ENCODE peak calls at places on chromosome 21, in ten cellular contexts. One of them, this sample, is unnamed.

GRCh38 chr21:32994305-32994704 is 31.4 kb upstream of the OLIG2 start:
- DNase-seq in CD8-positive, alpha-beta T cell: no peak
- DNase-seq in choroid plexus epithelial cell: peak
- DNase-seq in fibroblast of pulmonary artery: peak
- DNase-seq in gastrocnemius medialis: no peak
- DNase-seq in ovary: no peak
- DNase-seq in Peyer's patch: no peak
- DNase-seq in cardiac muscle cell: no peak
- DNase-seq in HCT116: no peak
- DNase-seq in heart right ventricle: no peak
- DNase-seq in this sample: no peak

GRCh38 chr21:33135925-33136324 is 66.0 kb downstream of the OLIG1 start:
- DNase-seq in Peyer's patch: no peak
- DNase-seq in HCT116: no peak
- DNase-seq in choroid plexus epithelial cell: no peak
- DNase-seq in ovary: no peak
- DNase-seq in fibroblast of pulmonary artery: no peak
- DNase-seq in cardiac muscle cell: no peak
- DNase-seq in heart right ventricle: no peak
- DNase-seq in CD8-positive, alpha-beta T cell: no peak
- DNase-seq in gastrocnemius medialis: no peak
- DNase-seq in this sample: no peak

GRCh38 chr21:44487831-44488230 is 32.5 kb downstream of the LRRC3 start:
- DNase-seq in choroid plexus epithelial cell: peak
- DNase-seq in CD8-positive, alpha-beta T cell: peak
- DNase-seq in heart right ventricle: no peak
- DNase-seq in gastrocnemius medialis: no peak
- DNase-seq in HCT116: peak
- DNase-seq in fibroblast of pulmonary artery: peak
- DNase-seq in cardiac muscle cell: no peak
- DNase-seq in Peyer's patch: no peak
- DNase-seq in ovary: no peak
- DNase-seq in this sample: no peak

GRCh38 chr21:14850394-14850793 is 214.4 kb downstream of the NRIP1 start:
- DNase-seq in gastrocnemius medialis: no peak
- DNase-seq in cardiac muscle cell: no peak
- DNase-seq in CD8-positive, alpha-beta T cell: no peak
- DNase-seq in HCT116: no peak
- DNase-seq in ovary: no peak
- DNase-seq in Peyer's patch: no peak
- DNase-seq in fibroblast of pulmonary artery: peak
- DNase-seq in choroid plexus epithelial cell: peak
- DNase-seq in heart right ventricle: no peak
- DNase-seq in this sample: no peak

GRCh38 chr21:17660449-17660848 is 47.7 kb upstream of the BTG3 start:
- DNase-seq in fibroblast of pulmonary artery: no peak
- DNase-seq in cardiac muscle cell: no peak
- DNase-seq in Peyer's patch: no peak
- DNase-seq in gastrocnemius medialis: no peak
- DNase-seq in choroid plexus epithelial cell: peak
- DNase-seq in HCT116: no peak
- DNase-seq in CD8-positive, alpha-beta T cell: no peak
- DNase-seq in ovary: no peak
- DNase-seq in heart right ventricle: no peak
- DNase-seq in this sample: no peak

GRCh38 chr21:20882462-20883415 is 115.5 kb upstream of the NCAM2 start:
- DNase-seq in gastrocnemius medialis: no peak
- DNase-seq in Peyer's patch: no peak
- DNase-seq in heart right ventricle: no peak
- DNase-seq in CD8-positive, alpha-beta T cell: no peak
- DNase-seq in choroid plexus epithelial cell: peak
- DNase-seq in HCT116: peak
- DNase-seq in ovary: no peak
- DNase-seq in cardiac muscle cell: peak
- DNase-seq in fibroblast of pulmonary artery: peak
- DNase-seq in this sample: no peak

GRCh38 chr21:15826147-15826780 is 96.5 kb downstream of the USP25 start:
- DNase-seq in CD8-positive, alpha-beta T cell: peak
- DNase-seq in ovary: no peak
- DNase-seq in choroid plexus epithelial cell: peak
- DNase-seq in Peyer's patch: no peak
- DNase-seq in heart right ventricle: peak
- DNase-seq in fibroblast of pulmonary artery: peak
- DNase-seq in gastrocnemius medialis: peak
- DNase-seq in HCT116: peak
- DNase-seq in cardiac muscle cell: peak
- DNase-seq in this sample: no peak

GRCh38 chr21:16840549-16840948 is 672.3 kb upstream of the CXADR start:
- DNase-seq in HCT116: no peak
- DNase-seq in heart right ventricle: no peak
- DNase-seq in gastrocnemius medialis: no peak
- DNase-seq in ovary: no peak
- DNase-seq in cardiac muscle cell: no peak
- DNase-seq in fibroblast of pulmonary artery: no peak
- DNase-seq in choroid plexus epithelial cell: no peak
- DNase-seq in Peyer's patch: no peak
- DNase-seq in CD8-positive, alpha-beta T cell: no peak
- DNase-seq in this sample: no peak

GRCh38 chr21:18549214-18549905 is 145.8 kb upstream of the TMPRSS15 start:
- DNase-seq in fibroblast of pulmonary artery: no peak
- DNase-seq in cardiac muscle cell: no peak
- DNase-seq in Peyer's patch: no peak
- DNase-seq in ovary: no peak
- DNase-seq in HCT116: no peak
- DNase-seq in gastrocnemius medialis: no peak
- DNase-seq in heart right ventricle: no peak
- DNase-seq in CD8-positive, alpha-beta T cell: no peak
- DNase-seq in choroid plexus epithelial cell: peak
- DNase-seq in this sample: no peak

GRCh38 chr21:38600106-38600505 is 101.8 kb upstream of the ERG start:
- DNase-seq in heart right ventricle: no peak
- DNase-seq in Peyer's patch: no peak
- DNase-seq in ovary: no peak
- DNase-seq in gastrocnemius medialis: no peak
- DNase-seq in choroid plexus epithelial cell: no peak
- DNase-seq in fibroblast of pulmonary artery: no peak
- DNase-seq in HCT116: no peak
- DNase-seq in CD8-positive, alpha-beta T cell: no peak
- DNase-seq in cardiac muscle cell: no peak
- DNase-seq in this sample: no peak

GRCh38 chr21:25107708-25108107 is 499.6 kb downstream of the MRPL39 start:
- DNase-seq in Peyer's patch: no peak
- DNase-seq in heart right ventricle: no peak
- DNase-seq in ovary: no peak
- DNase-seq in fibroblast of pulmonary artery: peak
- DNase-seq in cardiac muscle cell: no peak
- DNase-seq in choroid plexus epithelial cell: peak
- DNase-seq in CD8-positive, alpha-beta T cell: no peak
- DNase-seq in gastrocnemius medialis: no peak
- DNase-seq in HCT116: no peak
- DNase-seq in this sample: no peak

GRCh38 chr21:38282921-38283320 is 26.1 kb downstream of the KCNJ15 start:
- DNase-seq in fibroblast of pulmonary artery: peak
- DNase-seq in Peyer's patch: no peak
- DNase-seq in choroid plexus epithelial cell: peak
- DNase-seq in ovary: no peak
- DNase-seq in HCT116: no peak
- DNase-seq in cardiac muscle cell: no peak
- DNase-seq in gastrocnemius medialis: no peak
- DNase-seq in CD8-positive, alpha-beta T cell: no peak
- DNase-seq in heart right ventricle: no peak
- DNase-seq in this sample: no peak

GRCh38 chr21:19999369-20000272 is 998.6 kb upstream of the NCAM2 start:
- DNase-seq in cardiac muscle cell: no peak
- DNase-seq in ovary: no peak
- DNase-seq in gastrocnemius medialis: no peak
- DNase-seq in HCT116: no peak
- DNase-seq in CD8-positive, alpha-beta T cell: no peak
- DNase-seq in Peyer's patch: no peak
- DNase-seq in choroid plexus epithelial cell: no peak
- DNase-seq in heart right ventricle: no peak
- DNase-seq in fibroblast of pulmonary artery: no peak
- DNase-seq in this sample: no peak

GRCh38 chr21:44742418-44743153 is 31.2 kb upstream of the TSPEAR start:
- DNase-seq in fibroblast of pulmonary artery: peak
- DNase-seq in choroid plexus epithelial cell: peak
- DNase-seq in cardiac muscle cell: no peak
- DNase-seq in heart right ventricle: no peak
- DNase-seq in Peyer's patch: no peak
- DNase-seq in ovary: no peak
- DNase-seq in gastrocnemius medialis: no peak
- DNase-seq in CD8-positive, alpha-beta T cell: no peak
- DNase-seq in HCT116: no peak
- DNase-seq in this sample: no peak

GRCh38 chr21:44288251-44289110 is 2.8 kb downstream of the AIRE start:
- DNase-seq in HCT116: no peak
- DNase-seq in Peyer's patch: no peak
- DNase-seq in ovary: no peak
- DNase-seq in heart right ventricle: no peak
- DNase-seq in choroid plexus epithelial cell: no peak
- DNase-seq in fibroblast of pulmonary artery: no peak
- DNase-seq in gastrocnemius medialis: no peak
- DNase-seq in cardiac muscle cell: no peak
- DNase-seq in CD8-positive, alpha-beta T cell: no peak
- DNase-seq in this sample: no peak

GRCh38 chr21:29209696-29210095 is 79.3 kb downstream of the MAP3K7CL start:
- DNase-seq in cardiac muscle cell: no peak
- DNase-seq in heart right ventricle: no peak
- DNase-seq in gastrocnemius medialis: no peak
- DNase-seq in ovary: no peak
- DNase-seq in HCT116: no peak
- DNase-seq in Peyer's patch: no peak
- DNase-seq in choroid plexus epithelial cell: no peak
- DNase-seq in fibroblast of pulmonary artery: no peak
- DNase-seq in CD8-positive, alpha-beta T cell: no peak
- DNase-seq in this sample: no peak

GRCh38 chr21:31728952-31729351 is 3.0 kb downstream of the SCAF4 start:
- DNase-seq in gastrocnemius medialis: no peak
- DNase-seq in CD8-positive, alpha-beta T cell: no peak
- DNase-seq in heart right ventricle: no peak
- DNase-seq in fibroblast of pulmonary artery: no peak
- DNase-seq in choroid plexus epithelial cell: no peak
- DNase-seq in cardiac muscle cell: no peak
- DNase-seq in Peyer's patch: no peak
- DNase-seq in ovary: no peak
- DNase-seq in HCT116: no peak
- DNase-seq in this sample: no peak
- H3K4me3 ChIP-seq in gastrocnemius medialis: no peak
- H3K4me3 ChIP-seq in CD8-positive, alpha-beta T cell: no peak
- H3K4me3 ChIP-seq in heart right ventricle: no peak
- H3K4me3 ChIP-seq in fibroblast of pulmonary artery: no peak
- H3K4me3 ChIP-seq in choroid plexus epithelial cell: no peak
- H3K4me3 ChIP-seq in cardiac muscle cell: no peak
- H3K4me3 ChIP-seq in Peyer's patch: no peak
- H3K4me3 ChIP-seq in ovary: no peak
- H3K4me3 ChIP-seq in HCT116: no peak
- H3K4me3 ChIP-seq in this sample: no peak

DNA sequence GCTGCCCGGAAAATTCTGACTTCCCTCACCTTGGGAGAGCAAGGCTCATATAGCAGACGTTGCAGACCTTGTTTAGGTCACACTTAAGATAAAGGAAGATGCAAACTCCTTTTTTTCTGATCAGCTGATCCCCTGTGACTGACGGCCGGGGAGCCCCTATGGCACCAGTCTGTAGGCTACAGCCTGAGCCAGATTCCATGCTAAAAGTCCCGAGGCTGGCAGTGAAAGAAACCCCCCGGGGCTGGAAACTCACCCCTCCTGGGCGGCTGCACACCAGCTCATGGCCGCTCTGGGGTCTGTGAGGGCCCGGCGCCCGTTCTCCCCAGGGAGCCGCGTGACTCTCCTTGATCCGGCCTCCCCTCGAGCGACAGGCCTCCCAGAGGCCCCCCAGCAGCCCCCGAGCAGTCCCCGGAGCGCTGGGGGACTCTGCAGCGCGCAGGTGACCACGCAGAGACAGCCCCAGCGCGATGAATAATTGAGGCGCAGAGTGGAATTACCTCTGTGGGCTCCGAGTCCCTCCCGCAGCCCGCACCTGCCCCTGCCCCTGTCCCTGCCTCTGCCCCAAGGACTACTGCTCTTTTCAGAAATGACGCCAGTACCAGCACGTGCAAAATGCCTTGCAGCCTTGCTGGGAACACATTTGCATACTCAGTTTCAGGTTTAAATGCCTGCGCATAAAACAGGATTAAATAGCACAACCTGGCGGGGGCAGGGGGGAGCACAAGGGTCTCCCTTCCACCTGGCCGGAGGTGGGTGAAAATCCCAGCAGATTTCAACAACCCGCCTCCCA is 62.6 kb upstream of the CLDN14 start:
- DNase-seq in cardiac muscle cell: peak
- DNase-seq in fibroblast of pulmonary artery: peak
- DNase-seq in ovary: no peak
- DNase-seq in Peyer's patch: no peak
- DNase-seq in gastrocnemius medialis: no peak
- DNase-seq in heart right ventricle: no peak
- DNase-seq in CD8-positive, alpha-beta T cell: no peak
- DNase-seq in choroid plexus epithelial cell: peak
- DNase-seq in HCT116: no peak
- DNase-seq in this sample: no peak
- TF ChIP-seq CTCF in cardiac muscle cell: no peak
- TF ChIP-seq CTCF in fibroblast of pulmonary artery: no peak
- TF ChIP-seq CTCF in ovary: no peak
- TF ChIP-seq CTCF in Peyer's patch: no peak
- TF ChIP-seq CTCF in gastrocnemius medialis: no peak
- TF ChIP-seq CTCF in heart right ventricle: no peak
- TF ChIP-seq CTCF in CD8-positive, alpha-beta T cell: no peak
- TF ChIP-seq CTCF in choroid plexus epithelial cell: no peak
- TF ChIP-seq CTCF in HCT116: no peak
- TF ChIP-seq CTCF in this sample: no peak

GRCh38 chr21:42663860-42664535 is 10.6 kb downstream of the PDE9A start:
- DNase-seq in Peyer's patch: no peak
- DNase-seq in ovary: no peak
- DNase-seq in choroid plexus epithelial cell: no peak
- DNase-seq in gastrocnemius medialis: no peak
- DNase-seq in heart right ventricle: no peak
- DNase-seq in CD8-positive, alpha-beta T cell: no peak
- DNase-seq in cardiac muscle cell: no peak
- DNase-seq in fibroblast of pulmonary artery: no peak
- DNase-seq in HCT116: no peak
- DNase-seq in this sample: no peak
- H3K4me3 ChIP-seq in Peyer's patch: no peak
- H3K4me3 ChIP-seq in ovary: no peak
- H3K4me3 ChIP-seq in choroid plexus epithelial cell: no peak
- H3K4me3 ChIP-seq in gastrocnemius medialis: no peak
- H3K4me3 ChIP-seq in heart right ventricle: no peak
- H3K4me3 ChIP-seq in CD8-positive, alpha-beta T cell: no peak
- H3K4me3 ChIP-seq in cardiac muscle cell: no peak
- H3K4me3 ChIP-seq in fibroblast of pulmonary artery: no peak
- H3K4me3 ChIP-seq in HCT116: no peak
- H3K4me3 ChIP-seq in this sample: no peak

DNA sequence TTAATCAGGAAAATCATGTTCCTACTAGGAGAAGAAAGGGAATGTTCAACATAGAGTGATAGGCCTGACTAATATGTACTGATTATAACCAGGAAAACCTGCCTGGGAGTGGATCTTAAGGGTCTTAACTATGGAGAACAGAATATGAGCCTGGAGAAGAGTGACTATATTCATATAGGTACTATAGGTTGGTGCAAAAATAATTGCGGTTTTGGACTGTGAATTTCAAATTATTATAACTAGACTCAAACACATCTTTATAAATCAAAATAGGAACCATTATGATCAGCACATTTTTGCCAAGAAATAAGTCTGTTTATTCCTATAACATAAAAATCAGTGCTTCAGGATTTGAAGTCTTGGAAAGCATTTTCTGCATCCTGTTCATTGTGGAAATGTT is 189.8 kb upstream of the ADAMTS5 start:
- DNase-seq in choroid plexus epithelial cell: no peak
- DNase-seq in heart right ventricle: no peak
- DNase-seq in ovary: no peak
- DNase-seq in CD8-positive, alpha-beta T cell: no peak
- DNase-seq in Peyer's patch: no peak
- DNase-seq in HCT116: no peak
- DNase-seq in gastrocnemius medialis: no peak
- DNase-seq in fibroblast of pulmonary artery: no peak
- DNase-seq in cardiac muscle cell: no peak
- DNase-seq in this sample: no peak
- TF ChIP-seq CTCF in choroid plexus epithelial cell: no peak
- TF ChIP-seq CTCF in heart right ventricle: no peak
- TF ChIP-seq CTCF in ovary: no peak
- TF ChIP-seq CTCF in CD8-positive, alpha-beta T cell: no peak
- TF ChIP-seq CTCF in Peyer's patch: no peak
- TF ChIP-seq CTCF in HCT116: no peak
- TF ChIP-seq CTCF in gastrocnemius medialis: no peak
- TF ChIP-seq CTCF in fibroblast of pulmonary artery: no peak
- TF ChIP-seq CTCF in cardiac muscle cell: no peak
- TF ChIP-seq CTCF in this sample: no peak